ENCODE peak calls at places on chromosomes 4 and X, in five cellular contexts. H is HuH-7.5, L is cardiac muscle cell, F is astrocyte of the hippocampus, G is caudate nucleus. U is an unnamed sample.

GRCh38 chrX:48467331-48467761 is 2.7 kb downstream of the SLC38A5 start:
- DNase-seq in H (no peak), L (no peak), F (no peak), G (no peak), U (no peak)

GRCh38 chrX:109536439-109537323 is at the start of gene NXT2:
- DNase-seq in H (peak; percentile 52), L (peak; percentile 95), F (peak; percentile 95), G (peak; percentile 85), U (peak; percentile 92)

GRCh38 chrX:10109695-10110094 is 47.1 kb upstream of the CLCN4 start:
- DNase-seq in H (no peak), L (peak; percentile 43), F (no peak), G (peak; percentile 33), U (peak; percentile 16)

GRCh38 chrX:153499258-153499657 is 4.5 kb downstream of the BGN start:
- DNase-seq in H (no peak), L (no peak), F (no peak), G (no peak), U (no peak)

GRCh38 chr4:150501983-150502382 is 80.0 kb upstream of the MAB21L2 start:
- DNase-seq in H (no peak), L (no peak), F (no peak), G (no peak), U (peak; percentile 17)

GRCh38 chr4:38387348-38387747 is 276.7 kb upstream of the KLF3 start:
- DNase-seq in H (no peak), L (peak; percentile 97), F (peak; percentile 73), G (no peak), U (no peak)

GRCh38 chrX:144637731-144638130 is 609.6 kb upstream of the SPANXN1 start:
- DNase-seq in H (no peak), L (no peak), F (peak; percentile 0), G (no peak), U (no peak)

GRCh38 chrX:46636223-46636622 is 62.7 kb downstream of the CHST7 start:
- DNase-seq in H (no peak), L (no peak), F (no peak), G (no peak), U (no peak)

GRCh38 chr4:7700665-7701064 is 239.0 kb downstream of the AFAP1 start:
- DNase-seq in H (no peak), L (no peak), F (no peak), G (no peak), U (no peak)

GRCh38 chr4:3516061-3516835 is 16.0 kb downstream of the LRPAP1 start:
- DNase-seq in H (no peak), L (no peak), F (no peak), G (no peak), U (no peak)

GRCh38 chr4:3747582-3747906 is 18.6 kb upstream of the ADRA2C start:
- DNase-seq in H (no peak), L (peak; percentile 4), F (no peak), G (no peak), U (no peak)

GRCh38 chr4:8506373-8507250 is 66.0 kb downstream of the TRMT44 start:
- DNase-seq in H (no peak), L (peak; percentile 83), F (peak; percentile 73), G (no peak), U (peak; percentile 63)

GRCh38 chrX:11665144-11666040 is at the start of gene ARHGAP6:
- DNase-seq in H (no peak), L (peak; percentile 82), F (peak; percentile 53), G (no peak), U (peak; percentile 47)

GRCh38 chrX:22012051-22012450 is 20.1 kb upstream of the PHEX start:
- DNase-seq in H (no peak), L (no peak), F (no peak), G (no peak), U (no peak)

GRCh38 chr4:118265312-118266144 is 87.3 kb downstream of the PRSS12 start:
- DNase-seq in H (no peak), L (peak; percentile 42), F (peak; percentile 57), G (no peak), U (no peak)

GRCh38 chrX:19514791-19515614 is at the start of gene MAP3K15:
- DNase-seq in H (peak; percentile 31), L (peak; percentile 8), F (peak; percentile 48), G (no peak), U (peak; percentile 10)

GRCh38 chr4:108247511-108248088 is 78.9 kb upstream of the LEF1 start:
- DNase-seq in H (no peak), L (no peak), F (peak; percentile 77), G (no peak), U (no peak)

GRCh38 chr4:177902386-177902785 is 460.1 kb upstream of the AGA start:
- DNase-seq in H (no peak), L (no peak), F (no peak), G (no peak), U (no peak)

GRCh38 chr4:130563185-130563890 is 1467.4 kb downstream of the C4orf33 start:
- DNase-seq in H (no peak), L (peak; percentile 88), F (peak; percentile 68), G (peak; percentile 27), U (no peak)

GRCh38 chr4:143399113-143399949 is 62.7 kb downstream of the GAB1 start:
- DNase-seq in H (no peak), L (peak; percentile 38), F (peak; percentile 38), G (no peak), U (no peak)

GRCh38 chr4:149706942-149707341 is 108.7 kb downstream of the IQCM start:
- DNase-seq in H (no peak), L (no peak), F (peak; percentile 66), G (no peak), U (peak; percentile 36)

GRCh38 chr4:4860803-4861591 is 1.5 kb downstream of the MSX1 start:
- DNase-seq in H (no peak), L (peak; percentile 29), F (no peak), G (no peak), U (peak; percentile 85)

GRCh38 chr4:135277980-135278315 is 1076.4 kb upstream of the PABPC4L start:
- DNase-seq in H (no peak), L (no peak), F (no peak), G (no peak), U (no peak)

GRCh38 chrX:47446431-47446830 is 36.6 kb downstream of the ZNF41 start:
- DNase-seq in H (no peak), L (no peak), F (no peak), G (no peak), U (no peak)

GRCh38 chr4:139841464-139842195 is 176.0 kb downstream of the MGST2 start:
- DNase-seq in H (peak; percentile 43), L (no peak), F (no peak), G (no peak), U (no peak)

GRCh38 chr4:30753316-30753715 is 33.1 kb downstream of the PCDH7 start:
- DNase-seq in H (no peak), L (peak; percentile 25), F (peak; percentile 34), G (no peak), U (no peak)

GRCh38 chr4:174318829-174319764 is 35.4 kb downstream of the CEP44 start:
- DNase-seq in H (no peak), L (peak; percentile 59), F (peak; percentile 47), G (no peak), U (peak; percentile 37)

GRCh38 chrX:115362334-115363095 is 73.0 kb downstream of the LUZP4 start:
- DNase-seq in H (no peak), L (peak; percentile 70), F (peak; percentile 85), G (no peak), U (no peak)

GRCh38 chr4:7539659-7540058 is 104.9 kb upstream of the PSAPL1 start:
- DNase-seq in H (no peak), L (no peak), F (no peak), G (no peak), U (no peak)

GRCh38 chr4:1512081-1512737 is 106.0 kb upstream of the NKX1-1 start:
- DNase-seq in H (no peak), L (no peak), F (no peak), G (no peak), U (no peak)

GRCh38 chr4:148795156-148795864 is 353.1 kb upstream of the NR3C2 start:
- DNase-seq in H (no peak), L (peak; percentile 85), F (peak; percentile 88), G (no peak), U (no peak)

GRCh38 chr4:19707876-19708275 is 543.8 kb upstream of the SLIT2 start:
- DNase-seq in H (no peak), L (peak; percentile 21), F (no peak), G (no peak), U (no peak)

GRCh38 chr4:54581807-54582206 is 76.0 kb upstream of the KIT start:
- DNase-seq in H (no peak), L (no peak), F (no peak), G (no peak), U (no peak)

GRCh38 chrX:24424948-24425347 is 40.1 kb upstream of the PDK3 start:
- DNase-seq in H (no peak), L (peak; percentile 62), F (peak; percentile 42), G (peak; percentile 4), U (peak; percentile 66)

GRCh38 chr4:113368056-113368455 is 318.6 kb downstream of the ANK2 start:
- DNase-seq in H (no peak), L (no peak), F (peak; percentile 15), G (no peak), U (peak; percentile 62)

GRCh38 chr4:147991543-147992295 is 259.8 kb downstream of the ARHGAP10 start:
- DNase-seq in H (no peak), L (no peak), F (no peak), G (no peak), U (no peak)

GRCh38 chr4:2958446-2958845 is 4.8 kb downstream of the NOP14 start:
- DNase-seq in H (no peak), L (no peak), F (peak; percentile 81), G (no peak), U (peak; percentile 45)

GRCh38 chr4:165828928-165829327 is 44.1 kb upstream of the TLL1 start:
- DNase-seq in H (no peak), L (peak; percentile 11), F (peak; percentile 39), G (no peak), U (no peak)

GRCh38 chrX:130393451-130394074 is 8.1 kb upstream of the GPR119 start:
- DNase-seq in H (peak; percentile 23), L (peak; percentile 58), F (peak; percentile 62), G (peak; percentile 42), U (peak; percentile 80)